ENCODE peak calls at places on chromosomes 12 and 14, in ten cellular contexts. Q is anterior cingulate cortex, C is gastrocnemius medialis, F is NCI-H460, Z is RWPE1, V is hypothalamus, I is HFF-Myc, G is endothelial cell, H is kidney, R is BJ. J is an unnamed sample.

GRCh38 chr14:91327201-91327600 is 82.7 kb upstream of the GPR68 start:
- DNase-seq in I (no peak), C (no peak), H (no peak), Q (no peak), Z (no peak), R (no peak), V (no peak), G (no peak), F (no peak), J (peak; percentile 54)

GRCh38 chr14:103130965-103131364 is 7.7 kb downstream of the TNFAIP2 start:
- DNase-seq in R (peak; percentile 66), H (peak; percentile 92), Q (no peak), G (no peak), C (no peak), Z (peak; percentile 78), V (no peak), I (peak; percentile 76), F (no peak), J (peak; percentile 85)

GRCh38 chr14:93430889-93431670 is at the start of gene UNC79:
- DNase-seq in H (no peak), V (peak; percentile 61), C (no peak), Q (peak; percentile 61), Z (no peak), F (no peak), G (peak; percentile 52), I (no peak), R (no peak), J (peak; percentile 41)

GRCh38 chr12:125187148-125187733 is 122.0 kb downstream of the AACS start:
- DNase-seq in F (no peak), G (peak; percentile 32), Z (no peak), R (no peak), I (no peak), C (no peak), V (peak; percentile 12), Q (no peak), H (peak; percentile 71), J (no peak)

GRCh38 chr14:62062645-62063044 is 300.4 kb downstream of the SNAPC1 start:
- DNase-seq in Z (no peak), V (no peak), H (no peak), F (no peak), G (no peak), R (no peak), Q (no peak), I (no peak), C (no peak), J (no peak)

GRCh38 chr14:97021571-97022171 is 224.5 kb downstream of the VRK1 start:
- DNase-seq in Q (no peak), Z (peak; percentile 9), H (no peak), G (no peak), I (no peak), C (no peak), F (no peak), R (no peak), V (no peak), J (no peak)

GRCh38 chr14:80390911-80391310 is 179.6 kb upstream of the DIO2 start:
- DNase-seq in F (no peak), G (no peak), R (no peak), V (no peak), C (no peak), H (no peak), I (no peak), Z (peak; percentile 69), Q (no peak), J (no peak)

GRCh38 chr14:24408764-24409163 is 10.0 kb downstream of the NYNRIN start:
- DNase-seq in R (no peak), F (no peak), G (no peak), Q (no peak), I (no peak), H (no peak), V (no peak), Z (no peak), C (no peak), J (no peak)

GRCh38 chr14:77489051-77489450 is 9.6 kb downstream of the ISM2 start:
- DNase-seq in I (no peak), F (no peak), H (no peak), Z (no peak), R (no peak), V (no peak), G (no peak), C (no peak), Q (no peak), J (no peak)

GRCh38 chr12:107402041-107403022 is 283.3 kb upstream of the PWP1 start:
- DNase-seq in Z (peak; percentile 70), I (no peak), V (no peak), F (peak; percentile 56), C (no peak), G (peak; percentile 74), R (no peak), H (no peak), Q (no peak), J (no peak)

GRCh38 chr14:73879027-73879426 is 7.6 kb upstream of the ZNF410 start:
- DNase-seq in F (no peak), Z (no peak), Q (no peak), H (no peak), R (no peak), I (no peak), C (no peak), V (no peak), G (no peak), J (no peak)

GRCh38 chr12:104570174-104570907 is 113.6 kb downstream of the CHST11 start:
- DNase-seq in I (no peak), F (no peak), G (no peak), Z (no peak), Q (no peak), V (no peak), H (no peak), R (no peak), C (no peak), J (no peak)

GRCh38 chr12:118685983-118686607 is 295.2 kb upstream of the SRRM4 start:
- DNase-seq in F (no peak), V (no peak), R (no peak), Q (no peak), I (no peak), C (no peak), Z (no peak), G (no peak), H (no peak), J (no peak)

GRCh38 chr12:108495054-108495453 is 20.0 kb upstream of the FICD start:
- DNase-seq in F (peak; percentile 49), G (peak; percentile 63), I (no peak), Z (no peak), V (no peak), Q (no peak), H (no peak), R (no peak), C (no peak), J (no peak)

GRCh38 chr12:98646165-98646764 is 1.2 kb downstream of the APAF1 start:
- DNase-seq in R (no peak), V (no peak), C (no peak), H (no peak), Z (no peak), G (no peak), F (peak; percentile 5), Q (no peak), I (no peak), J (no peak)

GRCh38 chr12:14846042-14846587 is 2.8 kb upstream of the ART4 start:
- DNase-seq in H (no peak), C (no peak), Q (no peak), R (no peak), I (no peak), Z (no peak), F (no peak), G (no peak), V (no peak), J (no peak)

GRCh38 chr14:97065305-97066067 is 268.3 kb downstream of the VRK1 start:
- DNase-seq in I (no peak), Q (no peak), Z (peak; percentile 40), C (no peak), G (no peak), F (no peak), H (no peak), R (no peak), V (no peak), J (no peak)

GRCh38 chr12:113292091-113292490 is 42.8 kb downstream of the SLC8B1 start:
- DNase-seq in V (no peak), G (no peak), H (no peak), Z (no peak), F (no peak), R (peak; percentile 26), Q (no peak), C (no peak), I (no peak), J (no peak)

GRCh38 chr14:70885343-70886014 is 21.8 kb upstream of the PCNX1 start:
- DNase-seq in Z (no peak), C (no peak), H (no peak), Q (no peak), V (no peak), I (no peak), G (no peak), R (no peak), F (no peak), J (no peak)

GRCh38 chr12:48291511-48291910 is 59.2 kb downstream of the ZNF641 start:
- DNase-seq in V (no peak), G (no peak), C (no peak), Z (peak; percentile 14), F (no peak), H (no peak), Q (no peak), I (no peak), R (no peak), J (no peak)

GRCh38 chr12:30753761-30754382 is 879 bp downstream of the CAPRIN2 start:
- DNase-seq in R (no peak), I (no peak), H (no peak), Q (no peak), C (no peak), Z (peak; percentile 20), G (peak; percentile 2), V (no peak), F (no peak), J (no peak)

GRCh38 chr12:131250028-131250950 is 296.6 kb downstream of the ADGRD1 start:
- DNase-seq in H (peak; percentile 63), Q (no peak), I (no peak), C (no peak), V (no peak), R (no peak), Z (no peak), F (no peak), G (no peak), J (no peak)

GRCh38 chr14:63486729-63487128 is 56.4 kb downstream of the PPP2R5E start:
- DNase-seq in F (no peak), H (no peak), C (no peak), I (no peak), V (no peak), G (no peak), Q (no peak), R (no peak), Z (no peak), J (no peak)

GRCh38 chr14:50225067-50225973 is 6.1 kb downstream of the SOS2 start:
- DNase-seq in F (no peak), Z (peak; percentile 64), H (no peak), I (peak; percentile 36), G (no peak), V (no peak), C (no peak), Q (no peak), R (peak; percentile 39), J (no peak)

GRCh38 chr12:106287364-106287763 is 15.2 kb upstream of the TCP11L2 start:
- DNase-seq in I (no peak), V (no peak), R (no peak), Q (no peak), C (no peak), G (no peak), F (no peak), Z (no peak), H (no peak), J (no peak)

GRCh38 chr14:63214417-63215196 is 10.4 kb downstream of the RHOJ start:
- DNase-seq in G (no peak), Q (no peak), H (no peak), I (no peak), C (no peak), F (no peak), R (no peak), Z (no peak), V (no peak), J (no peak)

GRCh38 chr14:38880643-38881567 is 222.1 kb downstream of the SEC23A start:
- DNase-seq in Q (no peak), H (no peak), G (no peak), I (peak; percentile 19), C (no peak), R (no peak), Z (no peak), F (no peak), V (no peak), J (no peak)

GRCh38 chr12:6089041-6089823 is 35.2 kb downstream of the VWF start:
- DNase-seq in V (no peak), H (no peak), G (no peak), I (no peak), R (no peak), C (no peak), F (no peak), Q (no peak), Z (peak; percentile 57), J (no peak)

J was measured in RWPE2.